ENCODE peak calls at places on chromosome 16, in ten cellular contexts. N is transverse colon; Z is stimulated activated CD4-positive, alpha-beta T cell treated with anti-CD3 and anti-CD28 coated beads, Interleukin-2, amount 100 ng/mL, for 24 hours; G is GM23338; J is NCI-H1092; D is SW480; O is NCI-H460; L is substantia nigra; U is COR-L47; F is small intestine. R is an unnamed sample.

GRCh38 chr16:89637379-89637778 is 20.1 kb downstream of the CHMP1A start:
- DNase-seq in N (no peak), Z (no peak), G (no peak), J (no peak), D (no peak), O (no peak), L (no peak), U (no peak), F (no peak), R (no peak)

GRCh38 chr16:88651276-88651988 is 579 bp upstream of the CYBA start:
- DNase-seq in N (peak), Z (peak), G (peak), J (no peak), D (peak), O (peak), L (no peak), U (no peak), F (peak), R (peak)

GRCh38 chr16:1538804-1539520 is 5.5 kb downstream of the TMEM204 start:
- DNase-seq in N (no peak), Z (no peak), G (peak), J (no peak), D (no peak), O (no peak), L (no peak), U (no peak), F (no peak), R (peak)

GRCh38 chr16:70589998-70590471 is 56.3 kb upstream of the IL34 start:
- DNase-seq in N (no peak), Z (no peak), G (peak), J (no peak), D (peak), O (no peak), L (no peak), U (no peak), F (no peak), R (no peak)

GRCh38 chr16:3071655-3072054 is 6.2 kb downstream of the IL32 start:
- DNase-seq in N (no peak), Z (no peak), G (no peak), J (no peak), D (no peak), O (no peak), L (no peak), U (no peak), F (no peak), R (no peak)

GRCh38 chr16:57070986-57071540 is 21.3 kb upstream of the CPNE2 start:
- DNase-seq in N (no peak), Z (no peak), G (no peak), J (no peak), D (no peak), O (no peak), L (no peak), U (no peak), F (no peak), R (no peak)

GRCh38 chr16:81996664-81997529 is 14.4 kb downstream of the SDR42E1 start:
- DNase-seq in N (no peak), Z (no peak), G (peak), J (no peak), D (peak), O (peak), L (no peak), U (no peak), F (peak), R (no peak)

GRCh38 chr16:58814348-58814801 is 80.3 kb upstream of the GOT2 start:
- DNase-seq in N (peak), Z (peak), G (peak), J (no peak), D (peak), O (peak), L (peak), U (no peak), F (peak), R (peak)

GRCh38 chr16:57859331-57859730 is 57.0 kb upstream of the KIFC3 start:
- DNase-seq in N (no peak), Z (no peak), G (peak), J (no peak), D (peak), O (peak), L (no peak), U (peak), F (no peak), R (no peak)

GRCh38 chr16:88453621-88454314 is 688 bp downstream of the ZFPM1 start:
- DNase-seq in N (no peak), Z (peak), G (peak), J (no peak), D (no peak), O (no peak), L (no peak), U (no peak), F (no peak), R (peak)

GRCh38 chr16:67537270-67537635 is 8.6 kb downstream of the RIPOR1 start:
- DNase-seq in N (peak), Z (peak), G (peak), J (no peak), D (no peak), O (no peak), L (peak), U (no peak), F (no peak), R (no peak)

GRCh38 chr16:87850009-87851006 is 19.0 kb downstream of the SLC7A5 start:
- DNase-seq in N (peak), Z (peak), G (peak), J (peak), D (no peak), O (no peak), L (peak), U (peak), F (no peak), R (peak)

GRCh38 chr16:24855678-24856077 is 9.9 kb downstream of the SLC5A11 start:
- DNase-seq in N (no peak), Z (no peak), G (no peak), J (no peak), D (no peak), O (no peak), L (no peak), U (no peak), F (peak), R (no peak)

GRCh38 chr16:86994651-86995171 is 322.5 kb downstream of the C16orf95 start:
- DNase-seq in N (no peak), Z (no peak), G (no peak), J (no peak), D (peak), O (no peak), L (no peak), U (no peak), F (no peak), R (no peak)

GRCh38 chr16:1180772-1181714 is 28.1 kb downstream of the CACNA1H start:
- DNase-seq in N (no peak), Z (no peak), G (no peak), J (no peak), D (no peak), O (no peak), L (no peak), U (no peak), F (no peak), R (no peak)

GRCh38 chr16:53654946-53655345 is 48.7 kb downstream of the RPGRIP1L start:
- DNase-seq in N (no peak), Z (no peak), G (no peak), J (no peak), D (no peak), O (no peak), L (no peak), U (no peak), F (no peak), R (no peak)

GRCh38 chr16:80250376-80250775 is 290.4 kb upstream of the DYNLRB2 start:
- DNase-seq in N (no peak), Z (no peak), G (no peak), J (no peak), D (no peak), O (no peak), L (no peak), U (no peak), F (no peak), R (no peak)

GRCh38 chr16:4506450-4506849 is 30.3 kb downstream of the HMOX2 start:
- DNase-seq in N (peak), Z (peak), G (peak), J (peak), D (peak), O (peak), L (peak), U (peak), F (peak), R (peak)

GRCh38 chr16:524274-525011 is 3.1 kb upstream of the CAPN15 start:
- DNase-seq in N (no peak), Z (no peak), G (no peak), J (no peak), D (no peak), O (no peak), L (no peak), U (no peak), F (no peak), R (no peak)

GRCh38 chr16:81521141-81521626 is 76.6 kb downstream of the CMIP start:
- DNase-seq in N (peak), Z (peak), G (no peak), J (no peak), D (no peak), O (no peak), L (no peak), U (no peak), F (peak), R (peak)

GRCh38 chr16:69325784-69326171 is 4.6 kb downstream of the PDF start:
- DNase-seq in N (no peak), Z (no peak), G (no peak), J (no peak), D (no peak), O (no peak), L (no peak), U (no peak), F (no peak), R (no peak)